ENCODE peak calls at places on chromosomes 12 and 14, in five cellular contexts. V is cardiac muscle cell, G is psoas muscle, P is foreskin keratinocyte, N is breast epithelium. U is an unnamed sample. For H3K4me1, the result is how much of the 10 kb centered on the place peaks cover.

GRCh38 chr12:70364695-70365397 is 1.2 kb upstream of the KCNMB4 start:
- DNase-seq in V (no peak), P (no peak), N (no peak), G (no peak), U (no peak)

GRCh38 chr12:131103614-131104463 is 150.1 kb downstream of the ADGRD1 start:
- DNase-seq in N (peak), P (no peak), G (no peak), V (no peak), U (no peak)

GRCh38 chr12:104573-105081 is 38.1 kb downstream of the IQSEC3 start:
- DNase-seq in V (peak), N (no peak), G (no peak), P (no peak), U (peak)

GRCh38 chr14:51855234-51855633 is 5.2 kb upstream of the GNG2 start:
- DNase-seq in P (no peak), G (no peak), V (peak), N (no peak), U (no peak)

GRCh38 chr14:32372154-32372553 is 43.1 kb downstream of the AKAP6 start:
- DNase-seq in N (no peak), V (peak), P (peak), G (no peak), U (no peak)

GRCh38 chr12:43891856-43892574 is 56.1 kb downstream of the TMEM117 start:
- DNase-seq in P (no peak), V (no peak), N (no peak), G (no peak), U (peak)

GRCh38 chr14:100408350-100409015 is 85.3 kb downstream of the SLC25A47 start:
- DNase-seq in N (peak), G (no peak), V (peak), P (no peak), U (peak)

GRCh38 chr14:104542871-104543830 is 36.4 kb upstream of the C14orf180 start:
- DNase-seq in N (peak), G (no peak), V (no peak), P (no peak), U (no peak)

GRCh38 chr14:24435998-24436354 is 6.2 kb downstream of the KHNYN start:
- DNase-seq in P (no peak), G (no peak), V (no peak), N (no peak), U (no peak)

GRCh38 chr14:24437736-24438067 is 4.9 kb downstream of the SDR39U1 start:
- DNase-seq in G (no peak), P (no peak), N (no peak), V (no peak), U (no peak)

GRCh38 chr14:24436355-24437019 is 6.1 kb downstream of the SDR39U1 start:
- DNase-seq in N (no peak), G (no peak), V (peak), P (peak), U (peak)

GRCh38 chr14:24438198-24439095 is 4.1 kb downstream of the SDR39U1 start:
- DNase-seq in G (no peak), P (no peak), N (no peak), V (no peak), U (no peak)

GRCh38 chr14:24437020-24437735 is 5.4 kb downstream of the SDR39U1 start:
- DNase-seq in V (no peak), N (no peak), P (no peak), G (no peak), U (no peak)
- H3K4me1 ChIP-seq in V (under half), N (under half), P (under half), G (under half), U (under half)

GRCh38 chr12:30880813-30881212 is 45.7 kb upstream of the TSPAN11 start:
- DNase-seq in P (no peak), G (no peak), V (no peak), N (no peak), U (no peak)

GRCh38 chr12:30884804-30885203 is 41.7 kb upstream of the TSPAN11 start:
- DNase-seq in V (no peak), G (no peak), P (no peak), N (no peak), U (no peak)

GRCh38 chr12:30885321-30885720 is 41.2 kb upstream of the TSPAN11 start:
- DNase-seq in G (no peak), V (no peak), N (no peak), P (no peak), U (no peak)

GRCh38 chr12:30880061-30880460 is 46.5 kb upstream of the TSPAN11 start:
- DNase-seq in V (no peak), P (no peak), N (no peak), G (no peak), U (no peak)

GRCh38 chr12:30882706-30883105 is 43.8 kb upstream of the TSPAN11 start:
- DNase-seq in G (no peak), P (no peak), N (no peak), V (peak), U (no peak)
- TF ChIP-seq CTCF in G (no peak), P (no peak), N (no peak), V (no peak), U (no peak)

DNA sequence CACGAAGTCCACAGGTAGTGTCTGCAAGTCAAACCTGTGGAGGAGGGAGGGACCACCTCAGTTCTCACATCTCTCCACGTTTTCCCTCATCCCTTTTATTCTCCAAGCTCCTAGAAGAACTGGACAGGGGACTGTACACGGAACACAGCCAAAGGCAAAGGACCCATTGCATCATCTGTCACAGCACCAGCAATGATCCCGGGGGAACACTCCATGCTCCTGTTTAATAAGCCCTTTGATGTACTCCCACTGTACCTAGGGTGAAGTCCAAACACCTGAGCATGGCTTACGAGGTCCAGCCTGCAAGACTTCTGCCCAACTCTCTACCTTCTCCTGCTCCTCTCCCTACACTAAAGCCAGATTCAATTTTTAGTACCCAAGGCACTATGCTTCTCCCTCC is 26.5 kb downstream of the PRPF40B start:
- DNase-seq in V (no peak), G (no peak), P (no peak), N (no peak), U (no peak)
- H3K4me1 ChIP-seq in V (under half), G (under half), P (under half), N (under half), U (under half)

DNA sequence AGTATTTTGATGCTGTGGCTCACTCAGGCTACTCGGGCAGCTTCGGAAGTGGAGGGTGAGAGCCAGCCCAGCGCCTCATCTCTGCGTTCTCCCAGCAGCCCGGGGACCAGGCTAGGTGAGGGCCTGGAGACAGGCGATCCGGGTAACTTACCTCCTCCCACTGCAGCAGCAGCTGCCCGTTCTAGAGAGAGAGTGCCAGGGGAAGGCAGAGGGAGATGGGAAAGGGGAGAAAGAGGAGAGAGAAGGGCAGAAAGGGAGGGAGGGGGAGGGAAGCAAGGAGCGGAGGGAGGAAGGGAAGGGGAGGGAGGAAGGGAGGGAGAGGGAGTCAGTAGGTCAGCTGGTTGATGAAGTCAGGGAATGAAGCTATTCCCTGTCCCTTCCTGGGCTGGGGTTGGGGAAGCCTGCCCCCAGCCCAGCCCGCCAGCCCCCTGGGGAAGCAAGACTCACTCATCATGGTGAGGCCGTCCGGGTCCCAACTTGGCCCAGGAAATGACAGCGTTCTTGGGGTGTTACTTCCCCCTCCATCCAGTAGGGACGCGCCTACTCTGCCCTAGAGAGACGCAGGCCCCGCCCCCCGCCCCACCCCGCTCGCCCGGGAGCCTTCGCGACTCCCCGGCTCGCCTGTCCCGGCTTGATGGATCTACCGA is at the start of gene IFI27L2:
- DNase-seq in N (no peak), P (peak), V (peak), G (peak), U (peak)
- TF ChIP-seq CTCF in N (peak), P (peak), V (peak), G (no peak), U (peak)

GRCh38 chr12:51961834-51962233 is 10.3 kb downstream of the ACVR1B start:
- DNase-seq in N (no peak), P (peak), V (no peak), G (no peak), U (no peak)

GRCh38 chr12:51959211-51959610 is 7.7 kb downstream of the ACVR1B start:
- DNase-seq in G (peak), V (peak), P (no peak), N (no peak), U (no peak)

GRCh38 chr12:51959921-51960320 is 8.4 kb downstream of the ACVR1B start:
- DNase-seq in V (no peak), G (no peak), N (no peak), P (no peak), U (no peak)

GRCh38 chr12:51960890-51961289 is 9.4 kb downstream of the ACVR1B start:
- DNase-seq in G (no peak), V (no peak), N (no peak), P (no peak), U (no peak)

DNA sequence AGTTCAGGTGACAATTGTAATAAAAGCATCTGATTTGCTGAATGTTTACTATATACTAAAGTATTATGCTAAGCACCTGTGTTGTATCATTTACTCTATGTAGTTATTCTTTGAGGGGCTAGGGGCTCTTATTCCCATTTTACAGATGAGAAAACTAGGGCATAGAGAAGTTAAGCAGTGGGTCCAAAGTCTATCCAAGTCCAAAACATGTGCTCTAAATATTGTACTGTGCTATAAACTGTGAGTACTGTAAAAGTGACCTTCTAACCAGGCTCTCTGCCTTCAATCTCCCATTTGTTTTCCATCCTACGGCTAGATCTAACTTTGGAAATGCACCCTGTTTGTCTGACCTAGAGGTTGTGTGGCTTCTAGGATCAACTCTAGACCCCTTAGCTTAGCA is 9.0 kb downstream of the ACVR1B start:
- DNase-seq in P (no peak), V (no peak), G (no peak), N (no peak), U (no peak)
- H3K4me1 ChIP-seq in P (under half), V (under half), G (under half), N (under half), U (half or more)

GRCh38 chr12:115984607-115985006 is 292.9 kb downstream of the MED13L start:
- DNase-seq in G (no peak), V (no peak), P (no peak), N (no peak), U (no peak)

GRCh38 chr12:115979851-115980250 is 297.6 kb downstream of the MED13L start:
- DNase-seq in V (no peak), G (no peak), P (no peak), N (no peak), U (no peak)

GRCh38 chr12:115980339-115980738 is 297.2 kb downstream of the MED13L start:
- DNase-seq in P (no peak), N (no peak), G (no peak), V (no peak), U (no peak)

GRCh38 chr12:115979351-115979750 is 298.1 kb downstream of the MED13L start:
- DNase-seq in G (no peak), P (no peak), V (peak), N (no peak), U (no peak)

GRCh38 chr12:115983226-115983798 is 294.2 kb downstream of the MED13L start:
- DNase-seq in G (no peak), N (no peak), V (no peak), P (no peak), U (no peak)
- TF ChIP-seq CTCF in G (peak), N (no peak), V (peak), P (peak), U (no peak)

GRCh38 chr14:60355768-60356167 is 106.7 kb downstream of the PPM1A start:
- DNase-seq in N (no peak), V (no peak), P (no peak), G (no peak), U (no peak)

GRCh38 chr14:60350366-60350720 is 101.3 kb downstream of the PPM1A start:
- DNase-seq in G (no peak), P (no peak), V (peak), N (no peak), U (no peak)

GRCh38 chr14:60356921-60357550 is 108.0 kb downstream of the PPM1A start:
- DNase-seq in P (no peak), N (no peak), G (no peak), V (peak), U (no peak)

GRCh38 chr14:60349663-60350365 is 100.8 kb downstream of the PPM1A start:
- DNase-seq in P (no peak), G (no peak), N (no peak), V (peak), U (peak)

DNA sequence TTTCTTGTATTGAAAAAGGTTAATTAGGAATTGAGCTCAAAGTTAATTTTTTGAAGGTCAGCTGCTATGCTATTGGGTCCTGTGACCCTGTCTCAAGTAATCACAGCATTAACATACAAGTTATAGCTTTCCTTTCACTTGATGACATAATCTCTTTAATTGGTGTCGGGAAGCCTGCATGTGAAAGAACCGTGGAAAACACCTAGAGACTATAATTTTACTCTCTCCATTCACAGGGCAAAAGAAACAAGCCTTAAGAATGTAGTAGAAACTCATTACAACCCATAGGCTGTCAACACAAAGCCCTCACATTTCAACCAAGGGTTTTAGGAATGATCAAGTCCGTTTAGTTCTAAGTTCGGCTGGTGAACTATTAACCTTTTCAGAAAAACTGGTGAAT is 104.4 kb downstream of the PPM1A start:
- DNase-seq in G (no peak), P (no peak), V (no peak), N (no peak), U (no peak)
- H3K4me1 ChIP-seq in G (under half), P (under half), V (under half), N (under half), U (under half)

GRCh38 chr14:20632831-20633771 is 8.4 kb downstream of the OR6S1 start:
- DNase-seq in N (no peak), G (no peak), P (peak), V (peak), U (no peak)
- TF ChIP-seq CTCF in N (no peak), G (no peak), P (no peak), V (no peak), U (no peak)

U was measured in pancreas.